ENCODE peak calls at places on chromosomes 3 and 15, in four cellular contexts. S, L, C and G are unnamed samples.

GRCh38 chr3:161559177-161559998 is 62.8 kb downstream of the OTOL1 start:
- DNase-seq in S (no peak), L (peak), C (no peak), G (peak)

GRCh38 chr3:123100192-123100776 is 33.5 kb downstream of the PDIA5 start:
- DNase-seq in S (no peak), L (no peak), C (no peak), G (no peak)

GRCh38 chr3:38127611-38128302 is 9.2 kb downstream of the ACAA1 start:
- DNase-seq in S (no peak), L (no peak), C (no peak), G (no peak)

GRCh38 chr3:155676252-155676981 is 68.5 kb downstream of the PLCH1 start:
- DNase-seq in S (no peak), L (no peak), C (no peak), G (no peak)

GRCh38 chr3:76699846-76700245 is 340.1 kb upstream of the ROBO2 start:
- DNase-seq in S (no peak), L (no peak), C (no peak), G (no peak)

GRCh38 chr15:63481105-63481810 is 23.1 kb upstream of the USP3 start:
- DNase-seq in S (no peak), L (no peak), C (no peak), G (no peak)

GRCh38 chr15:91225728-91226127 is 125.7 kb downstream of the SV2B start:
- DNase-seq in S (no peak), L (no peak), C (no peak), G (no peak)

GRCh38 chr3:178384302-178384939 is 151.8 kb upstream of the KCNMB2 start:
- DNase-seq in S (no peak), L (no peak), C (no peak), G (peak)

GRCh38 chr3:128402319-128402718 is 64.4 kb downstream of the DNAJB8 start:
- DNase-seq in S (no peak), L (no peak), C (no peak), G (no peak)

GRCh38 chr3:69444980-69445379 is 59.1 kb upstream of the FRMD4B start:
- DNase-seq in S (no peak), L (no peak), C (no peak), G (no peak)

GRCh38 chr3:181887685-181888084 is 176.0 kb downstream of the SOX2 start:
- DNase-seq in S (no peak), L (no peak), C (no peak), G (no peak)

GRCh38 chr3:177842743-177843734 is 645.8 kb upstream of the TBL1XR1 start:
- DNase-seq in S (no peak), L (no peak), C (no peak), G (no peak)

GRCh38 chr15:77527164-77527778 is 105.4 kb downstream of the LINGO1 start:
- DNase-seq in S (peak), L (no peak), C (no peak), G (no peak)

GRCh38 chr3:194141415-194142155 is 5.6 kb downstream of the HES1 start:
- DNase-seq in S (peak), L (peak), C (no peak), G (peak)

GRCh38 chr3:18372786-18373405 is 52.2 kb downstream of the SATB1 start:
- DNase-seq in S (no peak), L (no peak), C (no peak), G (no peak)

GRCh38 chr3:124395165-124395564 is 335.1 kb upstream of the UMPS start:
- DNase-seq in S (no peak), L (no peak), C (no peak), G (no peak)

GRCh38 chr3:136186330-136186729 is 9.8 kb downstream of the MSL2 start:
- DNase-seq in S (no peak), L (peak), C (no peak), G (no peak)

GRCh38 chr3:96960661-96961330 is 146.4 kb downstream of the EPHA6 start:
- DNase-seq in S (no peak), L (no peak), C (no peak), G (no peak)

GRCh38 chr3:197368330-197368729 is 69.9 kb upstream of the DLG1 start:
- DNase-seq in S (no peak), L (no peak), C (no peak), G (no peak)

GRCh38 chr15:70111203-70112017 is 13.7 kb upstream of the TLE3 start:
- DNase-seq in S (peak), L (peak), C (no peak), G (peak)

GRCh38 chr15:56672721-56673120 is 60.6 kb downstream of the ZNF280D start:
- DNase-seq in S (no peak), L (no peak), C (no peak), G (no peak)

GRCh38 chr3:123286308-123287023 is 84.7 kb downstream of the SEC22A start:
- DNase-seq in S (peak), L (no peak), C (no peak), G (peak)

GRCh38 chr3:125519678-125520562 is at the start of gene SNX4:
- DNase-seq in S (peak), L (peak), C (peak), G (peak)

GRCh38 chr15:84817461-84818081 is 415 bp downstream of the ALPK3 start:
- DNase-seq in S (peak), L (no peak), C (no peak), G (no peak)

GRCh38 chr3:11445883-11446282 is 173.7 kb downstream of the ATG7 start:
- DNase-seq in S (no peak), L (no peak), C (no peak), G (no peak)

GRCh38 chr3:151479452-151479851 is 18.6 kb upstream of the IGSF10 start:
- DNase-seq in S (no peak), L (no peak), C (no peak), G (no peak)

GRCh38 chr15:66038387-66039116 is 169.3 kb downstream of the RAB11A start:
- DNase-seq in S (no peak), L (no peak), C (no peak), G (no peak)

GRCh38 chr15:48400086-48400485 is 68.9 kb downstream of the DUT start:
- DNase-seq in S (no peak), L (no peak), C (no peak), G (no peak)

GRCh38 chr15:92078270-92078669 is 224.8 kb downstream of the SLCO3A1 start:
- DNase-seq in S (no peak), L (no peak), C (no peak), G (no peak)

GRCh38 chr15:76234337-76234889 is 76.9 kb downstream of the ETFA start:
- DNase-seq in S (no peak), L (no peak), C (no peak), G (no peak)